ENCODE peak calls at places on chromosomes 13 and 19, in four cellular contexts. One of them, this sample, is unnamed.

GRCh38 chr19:4504297-4504701 is 14.0 kb downstream of the PLIN4 start:
- DNase-seq in NB4: no peak
- DNase-seq in A549: no peak
- DNase-seq in K562: no peak
- DNase-seq in this sample: no peak

GRCh38 chr13:48873598-48873997 is 102.1 kb upstream of the FNDC3A start:
- DNase-seq in NB4: no peak
- DNase-seq in K562: no peak
- DNase-seq in A549: peak
- DNase-seq in this sample: no peak

GRCh38 chr13:89925107-89925506 is 1422.4 kb upstream of the MIR17HG start:
- DNase-seq in K562: peak
- DNase-seq in NB4: peak
- DNase-seq in A549: peak
- DNase-seq in this sample: peak

GRCh38 chr19:46537136-46538097 is 41.8 kb upstream of the PNMA8B start:
- DNase-seq in NB4: peak
- DNase-seq in K562: peak
- DNase-seq in A549: peak
- DNase-seq in this sample: peak

GRCh38 chr13:63455938-63456337 is 2040.3 kb upstream of the PCDH20 start:
- DNase-seq in NB4: no peak
- DNase-seq in K562: no peak
- DNase-seq in A549: no peak
- DNase-seq in this sample: no peak

GRCh38 chr19:56637976-56638555 is 4.9 kb upstream of the SMIM17 start:
- DNase-seq in A549: peak
- DNase-seq in K562: peak
- DNase-seq in NB4: peak
- DNase-seq in this sample: peak

GRCh38 chr19:55241143-55241934 is 12.8 kb upstream of the TMEM86B start:
- DNase-seq in NB4: no peak
- DNase-seq in K562: no peak
- DNase-seq in A549: no peak
- DNase-seq in this sample: no peak

GRCh38 chr19:58227964-58228583 is 640 bp upstream of the ZNF544 start:
- DNase-seq in A549: no peak
- DNase-seq in K562: peak
- DNase-seq in NB4: peak
- DNase-seq in this sample: no peak

GRCh38 chr13:26855071-26855470 is 94.5 kb upstream of the GPR12 start:
- DNase-seq in K562: no peak
- DNase-seq in A549: no peak
- DNase-seq in NB4: no peak
- DNase-seq in this sample: no peak

GRCh38 chr19:46718157-46718933 is 1.4 kb upstream of the PRKD2 start:
- DNase-seq in A549: peak
- DNase-seq in K562: peak
- DNase-seq in NB4: peak
- DNase-seq in this sample: no peak

GRCh38 chr19:13120817-13121216 is 2.8 kb downstream of the NACC1 start:
- DNase-seq in NB4: no peak
- DNase-seq in A549: no peak
- DNase-seq in K562: no peak
- DNase-seq in this sample: no peak

GRCh38 chr13:90526711-90527110 is 820.8 kb upstream of the MIR17HG start:
- DNase-seq in A549: no peak
- DNase-seq in NB4: no peak
- DNase-seq in K562: no peak
- DNase-seq in this sample: no peak

GRCh38 chr19:31270897-31271568 is 78.2 kb downstream of the TSHZ3 start:
- DNase-seq in K562: no peak
- DNase-seq in NB4: no peak
- DNase-seq in A549: no peak
- DNase-seq in this sample: no peak

GRCh38 chr13:65613004-65613403 is 1617.1 kb downstream of the PCDH9 start:
- DNase-seq in NB4: peak
- DNase-seq in A549: peak
- DNase-seq in K562: no peak
- DNase-seq in this sample: no peak

GRCh38 chr13:111866731-111867245 is 200.2 kb upstream of the SOX1 start:
- DNase-seq in K562: no peak
- DNase-seq in A549: no peak
- DNase-seq in NB4: no peak
- DNase-seq in this sample: no peak

GRCh38 chr19:33311326-33311682 is 9.0 kb upstream of the CEBPA start:
- DNase-seq in A549: no peak
- DNase-seq in NB4: no peak
- DNase-seq in K562: peak
- DNase-seq in this sample: no peak

GRCh38 chr13:44218501-44219240 is 155.0 kb upstream of the SERP2 start:
- DNase-seq in NB4: no peak
- DNase-seq in K562: no peak
- DNase-seq in A549: no peak
- DNase-seq in this sample: peak

GRCh38 chr13:97068964-97069815 is 74.9 kb upstream of the OXGR1 start:
- DNase-seq in NB4: no peak
- DNase-seq in A549: no peak
- DNase-seq in K562: no peak
- DNase-seq in this sample: no peak

GRCh38 chr19:41691268-41691970 is 3.3 kb upstream of the CEACAM7 start:
- DNase-seq in NB4: peak
- DNase-seq in K562: peak
- DNase-seq in A549: peak
- DNase-seq in this sample: peak

GRCh38 chr13:24267801-24268200 is 41.6 kb upstream of the C1QTNF9 start:
- DNase-seq in NB4: no peak
- DNase-seq in K562: no peak
- DNase-seq in A549: no peak
- DNase-seq in this sample: no peak

GRCh38 chr19:43784981-43785808 is 4.4 kb upstream of the KCNN4 start:
- DNase-seq in A549: peak
- DNase-seq in K562: peak
- DNase-seq in NB4: peak
- DNase-seq in this sample: peak

GRCh38 chr13:40666058-40666904 is at the start of gene FOXO1:
- DNase-seq in NB4: peak
- DNase-seq in K562: peak
- DNase-seq in A549: peak
- DNase-seq in this sample: peak

GRCh38 chr19:53983457-53984289 is 7.8 kb upstream of the CACNG6 start:
- DNase-seq in A549: no peak
- DNase-seq in NB4: no peak
- DNase-seq in K562: no peak
- DNase-seq in this sample: no peak

GRCh38 chr13:92097337-92097903 is 699.0 kb downstream of the GPC5 start:
- DNase-seq in NB4: peak
- DNase-seq in A549: no peak
- DNase-seq in K562: no peak
- DNase-seq in this sample: no peak

GRCh38 chr13:113758651-113759524 is at the start of gene TMEM255B:
- DNase-seq in K562: peak
- DNase-seq in NB4: peak
- DNase-seq in A549: peak
- DNase-seq in this sample: peak

GRCh38 chr19:19866599-19867248 is 1.0 kb downstream of the ZNF253 start:
- DNase-seq in NB4: peak
- DNase-seq in K562: peak
- DNase-seq in A549: no peak
- DNase-seq in this sample: peak

GRCh38 chr19:13160557-13160956 is 10.3 kb downstream of the IER2 start:
- DNase-seq in NB4: peak
- DNase-seq in K562: no peak
- DNase-seq in A549: peak
- DNase-seq in this sample: no peak

GRCh38 chr19:47075941-47076340 is 27.5 kb upstream of the TMEM160 start:
- DNase-seq in A549: no peak
- DNase-seq in NB4: no peak
- DNase-seq in K562: no peak
- DNase-seq in this sample: no peak

GRCh38 chr13:68927387-68928026 is 1180.1 kb upstream of the ATXN8OS start:
- DNase-seq in A549: peak
- DNase-seq in K562: peak
- DNase-seq in NB4: peak
- DNase-seq in this sample: peak

GRCh38 chr13:95784161-95784880 is 107.4 kb downstream of the DNAJC3 start:
- DNase-seq in NB4: no peak
- DNase-seq in A549: peak
- DNase-seq in K562: no peak
- DNase-seq in this sample: peak
- TF ChIP-seq MYC in NB4: no peak
- TF ChIP-seq MYC in A549: no peak
- TF ChIP-seq MYC in K562: no peak
- TF ChIP-seq MYC in this sample: no peak

GRCh38 chr19:39126593-39127187 is 1.1 kb downstream of the PAK4 start:
- DNase-seq in K562: no peak
- DNase-seq in NB4: no peak
- DNase-seq in A549: peak
- DNase-seq in this sample: peak
- TF ChIP-seq MYC in K562: no peak
- TF ChIP-seq MYC in NB4: no peak
- TF ChIP-seq MYC in A549: no peak
- TF ChIP-seq MYC in this sample: no peak

DNA sequence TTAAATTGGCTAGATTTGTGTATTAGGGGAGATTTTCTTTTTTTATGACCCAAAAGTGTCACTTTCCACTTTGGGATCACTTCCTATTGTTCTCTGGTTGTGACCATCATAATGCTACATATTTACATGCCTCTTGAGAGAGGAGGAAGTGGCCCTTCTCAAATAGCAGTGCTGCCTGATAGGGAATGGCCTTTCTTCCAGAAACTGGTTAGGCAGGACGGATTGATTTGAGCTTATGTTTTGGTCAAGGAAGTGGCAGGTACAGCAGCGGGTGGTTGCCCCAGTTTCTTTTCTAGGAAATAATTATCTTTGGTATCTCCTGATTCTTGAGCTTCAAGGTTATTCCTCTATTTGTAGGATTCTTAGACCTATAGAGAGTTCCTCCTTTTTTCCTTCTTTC is 21.9 kb upstream of the WTIP start:
- DNase-seq in K562: no peak
- DNase-seq in NB4: no peak
- DNase-seq in A549: no peak
- DNase-seq in this sample: no peak
- TF ChIP-seq MYC in K562: no peak
- TF ChIP-seq MYC in NB4: no peak
- TF ChIP-seq MYC in A549: no peak
- TF ChIP-seq MYC in this sample: no peak

GRCh38 chr19:49073514-49074378 is 1.2 kb upstream of the KCNA7 start:
- DNase-seq in NB4: peak
- DNase-seq in A549: peak
- DNase-seq in K562: peak
- DNase-seq in this sample: no peak
- TF ChIP-seq MYC in NB4: no peak
- TF ChIP-seq MYC in A549: no peak
- TF ChIP-seq MYC in K562: no peak
- TF ChIP-seq MYC in this sample: no peak

DNA sequence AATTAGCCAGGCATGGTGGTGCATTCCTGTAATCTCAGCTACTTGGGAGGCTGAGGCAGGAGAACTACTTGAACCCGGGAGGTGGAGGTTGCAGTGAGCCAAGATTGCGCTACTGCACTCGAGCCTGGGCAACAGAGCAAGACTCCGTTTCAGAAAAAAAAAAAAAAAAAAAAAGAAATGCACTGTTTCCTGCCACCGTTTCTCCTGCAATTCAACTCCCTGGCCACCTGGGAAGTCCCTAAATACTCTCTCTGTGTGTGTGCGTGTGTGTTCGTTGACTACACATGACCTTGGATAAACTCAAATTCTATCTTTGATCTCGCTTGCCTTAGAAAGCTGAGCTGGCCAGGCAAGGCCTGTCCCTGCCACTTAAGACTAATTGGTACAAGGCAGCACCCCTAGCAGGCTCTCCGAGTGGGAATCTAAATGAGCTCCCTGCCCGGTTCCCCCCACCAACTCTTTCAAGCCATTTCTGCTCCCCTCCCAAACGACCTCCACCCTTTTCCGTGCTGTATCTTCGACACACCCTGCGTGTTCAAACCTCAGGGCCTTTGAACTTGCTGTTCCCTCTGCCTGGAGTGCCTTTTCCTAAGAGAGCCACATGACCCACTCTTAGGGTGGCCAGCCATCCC is 5.2 kb upstream of the BCAT2 start:
- DNase-seq in A549: peak
- DNase-seq in K562: peak
- DNase-seq in NB4: no peak
- DNase-seq in this sample: no peak
- TF ChIP-seq MYC in A549: no peak
- TF ChIP-seq MYC in K562: no peak
- TF ChIP-seq MYC in NB4: no peak
- TF ChIP-seq MYC in this sample: no peak

GRCh38 chr13:55517312-55517711 is 1623.4 kb upstream of the PRR20A start:
- DNase-seq in K562: peak
- DNase-seq in NB4: peak
- DNase-seq in A549: no peak
- DNase-seq in this sample: no peak

DNA sequence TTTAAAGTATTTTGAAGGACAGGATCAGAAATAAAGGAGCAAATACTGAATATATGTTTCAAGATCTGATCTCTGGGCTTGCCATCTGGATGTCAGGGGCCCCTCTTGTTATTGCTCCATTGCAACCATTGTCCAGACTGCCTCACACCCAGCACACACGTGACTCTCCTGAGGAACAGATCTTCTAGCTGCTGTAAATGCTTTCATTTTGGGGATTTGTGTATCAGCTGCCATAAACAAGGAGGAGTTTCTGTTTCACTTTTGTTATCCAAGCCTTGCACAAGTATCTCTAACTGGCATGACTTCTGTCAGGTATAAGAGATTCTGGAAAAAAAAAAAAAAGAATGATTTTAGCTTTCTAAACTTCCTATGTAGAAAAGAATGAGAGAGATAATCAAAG is 1624.1 kb upstream of the PRR20A start:
- DNase-seq in NB4: no peak
- DNase-seq in K562: no peak
- DNase-seq in A549: no peak
- DNase-seq in this sample: no peak
- TF ChIP-seq MYC in NB4: no peak
- TF ChIP-seq MYC in K562: no peak
- TF ChIP-seq MYC in A549: no peak
- TF ChIP-seq MYC in this sample: no peak

GRCh38 chr19:50567052-50567841 is 988 bp downstream of the LRRC4B start:
- DNase-seq in NB4: no peak
- DNase-seq in A549: peak
- DNase-seq in K562: peak
- DNase-seq in this sample: no peak
- TF ChIP-seq MYC in NB4: no peak
- TF ChIP-seq MYC in A549: no peak
- TF ChIP-seq MYC in K562: no peak
- TF ChIP-seq MYC in this sample: no peak